ENCODE peak calls at places on chromosomes 6 and 20, in ten cellular contexts. One of them, this sample, is unnamed.

GRCh38 chr20:58650181-58650775 is 805 bp upstream of the STX16 start:
- DNase-seq in T1000: no peak
- DNase-seq in upper lobe of right lung: peak
- DNase-seq in heart left ventricle: peak
- DNase-seq in stimulated activated CD4-positive, alpha-beta T cell treated with anti-CD3 and anti-CD28 coated beads, TNF-alpha, amount 100 ng/mL, for 1 hour: peak
- DNase-seq in activated T-helper 1 cell treated with anti-CD3 and anti-CD28 coated beads, Interleukin-2, amount 50 U/mL, for 16 hours: no peak
- DNase-seq in GM12892: peak
- DNase-seq in HEK293T: no peak
- DNase-seq in GM23248: peak
- DNase-seq in HTR-8/SVneo: no peak
- DNase-seq in this sample: no peak

GRCh38 chr6:151330130-151330715 is 61.1 kb downstream of the ZBTB2 start:
- DNase-seq in T1000: no peak
- DNase-seq in upper lobe of right lung: no peak
- DNase-seq in heart left ventricle: no peak
- DNase-seq in stimulated activated CD4-positive, alpha-beta T cell treated with anti-CD3 and anti-CD28 coated beads, TNF-alpha, amount 100 ng/mL, for 1 hour: no peak
- DNase-seq in activated T-helper 1 cell treated with anti-CD3 and anti-CD28 coated beads, Interleukin-2, amount 50 U/mL, for 16 hours: no peak
- DNase-seq in GM12892: no peak
- DNase-seq in HEK293T: no peak
- DNase-seq in GM23248: peak
- DNase-seq in HTR-8/SVneo: no peak
- DNase-seq in this sample: no peak

GRCh38 chr6:44446626-44447297 is 59.3 kb downstream of the CDC5L start:
- DNase-seq in T1000: no peak
- DNase-seq in upper lobe of right lung: no peak
- DNase-seq in heart left ventricle: no peak
- DNase-seq in stimulated activated CD4-positive, alpha-beta T cell treated with anti-CD3 and anti-CD28 coated beads, TNF-alpha, amount 100 ng/mL, for 1 hour: no peak
- DNase-seq in activated T-helper 1 cell treated with anti-CD3 and anti-CD28 coated beads, Interleukin-2, amount 50 U/mL, for 16 hours: no peak
- DNase-seq in GM12892: no peak
- DNase-seq in HEK293T: no peak
- DNase-seq in GM23248: peak
- DNase-seq in HTR-8/SVneo: no peak
- DNase-seq in this sample: no peak

GRCh38 chr6:11496152-11497060 is 41.1 kb upstream of the TMEM170B start:
- DNase-seq in T1000: peak
- DNase-seq in upper lobe of right lung: no peak
- DNase-seq in heart left ventricle: peak
- DNase-seq in stimulated activated CD4-positive, alpha-beta T cell treated with anti-CD3 and anti-CD28 coated beads, TNF-alpha, amount 100 ng/mL, for 1 hour: peak
- DNase-seq in activated T-helper 1 cell treated with anti-CD3 and anti-CD28 coated beads, Interleukin-2, amount 50 U/mL, for 16 hours: no peak
- DNase-seq in GM12892: peak
- DNase-seq in HEK293T: peak
- DNase-seq in GM23248: peak
- DNase-seq in HTR-8/SVneo: peak
- DNase-seq in this sample: peak

GRCh38 chr6:132190097-132190814 is 211.0 kb downstream of the MOXD1 start:
- DNase-seq in T1000: no peak
- DNase-seq in upper lobe of right lung: no peak
- DNase-seq in heart left ventricle: no peak
- DNase-seq in stimulated activated CD4-positive, alpha-beta T cell treated with anti-CD3 and anti-CD28 coated beads, TNF-alpha, amount 100 ng/mL, for 1 hour: no peak
- DNase-seq in activated T-helper 1 cell treated with anti-CD3 and anti-CD28 coated beads, Interleukin-2, amount 50 U/mL, for 16 hours: no peak
- DNase-seq in GM12892: no peak
- DNase-seq in HEK293T: no peak
- DNase-seq in GM23248: peak
- DNase-seq in HTR-8/SVneo: no peak
- DNase-seq in this sample: no peak

GRCh38 chr6:16698988-16699868 is 62.0 kb downstream of the ATXN1 start:
- DNase-seq in T1000: no peak
- DNase-seq in upper lobe of right lung: no peak
- DNase-seq in heart left ventricle: no peak
- DNase-seq in stimulated activated CD4-positive, alpha-beta T cell treated with anti-CD3 and anti-CD28 coated beads, TNF-alpha, amount 100 ng/mL, for 1 hour: no peak
- DNase-seq in activated T-helper 1 cell treated with anti-CD3 and anti-CD28 coated beads, Interleukin-2, amount 50 U/mL, for 16 hours: no peak
- DNase-seq in GM12892: no peak
- DNase-seq in HEK293T: no peak
- DNase-seq in GM23248: peak
- DNase-seq in HTR-8/SVneo: no peak
- DNase-seq in this sample: no peak

GRCh38 chr6:108114861-108115597 is 40.5 kb upstream of the OSTM1 start:
- DNase-seq in T1000: no peak
- DNase-seq in upper lobe of right lung: peak
- DNase-seq in heart left ventricle: peak
- DNase-seq in stimulated activated CD4-positive, alpha-beta T cell treated with anti-CD3 and anti-CD28 coated beads, TNF-alpha, amount 100 ng/mL, for 1 hour: no peak
- DNase-seq in activated T-helper 1 cell treated with anti-CD3 and anti-CD28 coated beads, Interleukin-2, amount 50 U/mL, for 16 hours: no peak
- DNase-seq in GM12892: no peak
- DNase-seq in HEK293T: no peak
- DNase-seq in GM23248: peak
- DNase-seq in HTR-8/SVneo: no peak
- DNase-seq in this sample: no peak

GRCh38 chr20:47029845-47030244 is 135.2 kb downstream of the EYA2 start:
- DNase-seq in T1000: no peak
- DNase-seq in upper lobe of right lung: no peak
- DNase-seq in heart left ventricle: no peak
- DNase-seq in stimulated activated CD4-positive, alpha-beta T cell treated with anti-CD3 and anti-CD28 coated beads, TNF-alpha, amount 100 ng/mL, for 1 hour: no peak
- DNase-seq in activated T-helper 1 cell treated with anti-CD3 and anti-CD28 coated beads, Interleukin-2, amount 50 U/mL, for 16 hours: no peak
- DNase-seq in GM12892: no peak
- DNase-seq in HEK293T: no peak
- DNase-seq in GM23248: no peak
- DNase-seq in HTR-8/SVneo: no peak
- DNase-seq in this sample: no peak

GRCh38 chr6:163579111-163579879 is 164.8 kb downstream of the QKI start:
- DNase-seq in T1000: no peak
- DNase-seq in upper lobe of right lung: peak
- DNase-seq in heart left ventricle: peak
- DNase-seq in stimulated activated CD4-positive, alpha-beta T cell treated with anti-CD3 and anti-CD28 coated beads, TNF-alpha, amount 100 ng/mL, for 1 hour: no peak
- DNase-seq in activated T-helper 1 cell treated with anti-CD3 and anti-CD28 coated beads, Interleukin-2, amount 50 U/mL, for 16 hours: no peak
- DNase-seq in GM12892: no peak
- DNase-seq in HEK293T: no peak
- DNase-seq in GM23248: peak
- DNase-seq in HTR-8/SVneo: no peak
- DNase-seq in this sample: no peak

GRCh38 chr6:31178143-31179041 is 7.9 kb upstream of the POU5F1 start:
- DNase-seq in T1000: no peak
- DNase-seq in upper lobe of right lung: no peak
- DNase-seq in heart left ventricle: no peak
- DNase-seq in stimulated activated CD4-positive, alpha-beta T cell treated with anti-CD3 and anti-CD28 coated beads, TNF-alpha, amount 100 ng/mL, for 1 hour: no peak
- DNase-seq in activated T-helper 1 cell treated with anti-CD3 and anti-CD28 coated beads, Interleukin-2, amount 50 U/mL, for 16 hours: no peak
- DNase-seq in GM12892: no peak
- DNase-seq in HEK293T: no peak
- DNase-seq in GM23248: no peak
- DNase-seq in HTR-8/SVneo: no peak
- DNase-seq in this sample: no peak

GRCh38 chr6:157013649-157014365 is 236.6 kb downstream of the ARID1B start:
- DNase-seq in T1000: no peak
- DNase-seq in upper lobe of right lung: no peak
- DNase-seq in heart left ventricle: no peak
- DNase-seq in stimulated activated CD4-positive, alpha-beta T cell treated with anti-CD3 and anti-CD28 coated beads, TNF-alpha, amount 100 ng/mL, for 1 hour: no peak
- DNase-seq in activated T-helper 1 cell treated with anti-CD3 and anti-CD28 coated beads, Interleukin-2, amount 50 U/mL, for 16 hours: no peak
- DNase-seq in GM12892: no peak
- DNase-seq in HEK293T: no peak
- DNase-seq in GM23248: no peak
- DNase-seq in HTR-8/SVneo: no peak
- DNase-seq in this sample: no peak

GRCh38 chr6:40358473-40359460 is 228.4 kb downstream of the LRFN2 start:
- DNase-seq in T1000: no peak
- DNase-seq in upper lobe of right lung: no peak
- DNase-seq in heart left ventricle: no peak
- DNase-seq in stimulated activated CD4-positive, alpha-beta T cell treated with anti-CD3 and anti-CD28 coated beads, TNF-alpha, amount 100 ng/mL, for 1 hour: no peak
- DNase-seq in activated T-helper 1 cell treated with anti-CD3 and anti-CD28 coated beads, Interleukin-2, amount 50 U/mL, for 16 hours: no peak
- DNase-seq in GM12892: no peak
- DNase-seq in HEK293T: peak
- DNase-seq in GM23248: no peak
- DNase-seq in HTR-8/SVneo: no peak
- DNase-seq in this sample: peak

GRCh38 chr6:169244684-169245383 is 8.8 kb downstream of the THBS2 start:
- DNase-seq in T1000: no peak
- DNase-seq in upper lobe of right lung: no peak
- DNase-seq in heart left ventricle: no peak
- DNase-seq in stimulated activated CD4-positive, alpha-beta T cell treated with anti-CD3 and anti-CD28 coated beads, TNF-alpha, amount 100 ng/mL, for 1 hour: no peak
- DNase-seq in activated T-helper 1 cell treated with anti-CD3 and anti-CD28 coated beads, Interleukin-2, amount 50 U/mL, for 16 hours: no peak
- DNase-seq in GM12892: no peak
- DNase-seq in HEK293T: no peak
- DNase-seq in GM23248: no peak
- DNase-seq in HTR-8/SVneo: no peak
- DNase-seq in this sample: no peak

GRCh38 chr6:123829302-123829953 is 25.8 kb downstream of the NKAIN2 start:
- DNase-seq in T1000: no peak
- DNase-seq in upper lobe of right lung: no peak
- DNase-seq in heart left ventricle: no peak
- DNase-seq in stimulated activated CD4-positive, alpha-beta T cell treated with anti-CD3 and anti-CD28 coated beads, TNF-alpha, amount 100 ng/mL, for 1 hour: no peak
- DNase-seq in activated T-helper 1 cell treated with anti-CD3 and anti-CD28 coated beads, Interleukin-2, amount 50 U/mL, for 16 hours: no peak
- DNase-seq in GM12892: no peak
- DNase-seq in HEK293T: no peak
- DNase-seq in GM23248: peak
- DNase-seq in HTR-8/SVneo: no peak
- DNase-seq in this sample: no peak

GRCh38 chr6:38688579-38689087 is 14.3 kb downstream of the GLO1 start:
- DNase-seq in T1000: no peak
- DNase-seq in upper lobe of right lung: no peak
- DNase-seq in heart left ventricle: peak
- DNase-seq in stimulated activated CD4-positive, alpha-beta T cell treated with anti-CD3 and anti-CD28 coated beads, TNF-alpha, amount 100 ng/mL, for 1 hour: no peak
- DNase-seq in activated T-helper 1 cell treated with anti-CD3 and anti-CD28 coated beads, Interleukin-2, amount 50 U/mL, for 16 hours: no peak
- DNase-seq in GM12892: no peak
- DNase-seq in HEK293T: no peak
- DNase-seq in GM23248: no peak
- DNase-seq in HTR-8/SVneo: no peak
- DNase-seq in this sample: no peak

GRCh38 chr6:105209950-105210706 is 30.3 kb upstream of the POPDC3 start:
- DNase-seq in T1000: peak
- DNase-seq in upper lobe of right lung: no peak
- DNase-seq in heart left ventricle: no peak
- DNase-seq in stimulated activated CD4-positive, alpha-beta T cell treated with anti-CD3 and anti-CD28 coated beads, TNF-alpha, amount 100 ng/mL, for 1 hour: no peak
- DNase-seq in activated T-helper 1 cell treated with anti-CD3 and anti-CD28 coated beads, Interleukin-2, amount 50 U/mL, for 16 hours: no peak
- DNase-seq in GM12892: no peak
- DNase-seq in HEK293T: no peak
- DNase-seq in GM23248: peak
- DNase-seq in HTR-8/SVneo: no peak
- DNase-seq in this sample: no peak

GRCh38 chr6:159988983-159989454 is 20.1 kb downstream of the IGF2R start:
- DNase-seq in T1000: no peak
- DNase-seq in upper lobe of right lung: no peak
- DNase-seq in heart left ventricle: no peak
- DNase-seq in stimulated activated CD4-positive, alpha-beta T cell treated with anti-CD3 and anti-CD28 coated beads, TNF-alpha, amount 100 ng/mL, for 1 hour: no peak
- DNase-seq in activated T-helper 1 cell treated with anti-CD3 and anti-CD28 coated beads, Interleukin-2, amount 50 U/mL, for 16 hours: no peak
- DNase-seq in GM12892: no peak
- DNase-seq in HEK293T: no peak
- DNase-seq in GM23248: peak
- DNase-seq in HTR-8/SVneo: peak
- DNase-seq in this sample: no peak

GRCh38 chr6:145138469-145139185 is 596.7 kb downstream of the EPM2A start:
- DNase-seq in T1000: no peak
- DNase-seq in upper lobe of right lung: no peak
- DNase-seq in heart left ventricle: no peak
- DNase-seq in stimulated activated CD4-positive, alpha-beta T cell treated with anti-CD3 and anti-CD28 coated beads, TNF-alpha, amount 100 ng/mL, for 1 hour: no peak
- DNase-seq in activated T-helper 1 cell treated with anti-CD3 and anti-CD28 coated beads, Interleukin-2, amount 50 U/mL, for 16 hours: no peak
- DNase-seq in GM12892: no peak
- DNase-seq in HEK293T: no peak
- DNase-seq in GM23248: no peak
- DNase-seq in HTR-8/SVneo: no peak
- DNase-seq in this sample: no peak

GRCh38 chr20:11000416-11000815 is 326.6 kb upstream of the JAG1 start:
- DNase-seq in T1000: no peak
- DNase-seq in upper lobe of right lung: no peak
- DNase-seq in heart left ventricle: no peak
- DNase-seq in stimulated activated CD4-positive, alpha-beta T cell treated with anti-CD3 and anti-CD28 coated beads, TNF-alpha, amount 100 ng/mL, for 1 hour: no peak
- DNase-seq in activated T-helper 1 cell treated with anti-CD3 and anti-CD28 coated beads, Interleukin-2, amount 50 U/mL, for 16 hours: no peak
- DNase-seq in GM12892: no peak
- DNase-seq in HEK293T: no peak
- DNase-seq in GM23248: no peak
- DNase-seq in HTR-8/SVneo: no peak
- DNase-seq in this sample: no peak

GRCh38 chr6:136225496-136225895 is 24.6 kb downstream of the MTFR2 start:
- DNase-seq in T1000: no peak
- DNase-seq in upper lobe of right lung: no peak
- DNase-seq in heart left ventricle: no peak
- DNase-seq in stimulated activated CD4-positive, alpha-beta T cell treated with anti-CD3 and anti-CD28 coated beads, TNF-alpha, amount 100 ng/mL, for 1 hour: no peak
- DNase-seq in activated T-helper 1 cell treated with anti-CD3 and anti-CD28 coated beads, Interleukin-2, amount 50 U/mL, for 16 hours: no peak
- DNase-seq in GM12892: no peak
- DNase-seq in HEK293T: no peak
- DNase-seq in GM23248: peak
- DNase-seq in HTR-8/SVneo: no peak
- DNase-seq in this sample: no peak

GRCh38 chr6:153043719-153044118 is 41.2 kb upstream of the MTRF1L start:
- DNase-seq in T1000: no peak
- DNase-seq in upper lobe of right lung: no peak
- DNase-seq in heart left ventricle: no peak
- DNase-seq in stimulated activated CD4-positive, alpha-beta T cell treated with anti-CD3 and anti-CD28 coated beads, TNF-alpha, amount 100 ng/mL, for 1 hour: no peak
- DNase-seq in activated T-helper 1 cell treated with anti-CD3 and anti-CD28 coated beads, Interleukin-2, amount 50 U/mL, for 16 hours: no peak
- DNase-seq in GM12892: no peak
- DNase-seq in HEK293T: no peak
- DNase-seq in GM23248: no peak
- DNase-seq in HTR-8/SVneo: no peak
- DNase-seq in this sample: no peak

GRCh38 chr6:14159090-14159489 is 41.5 kb downstream of the CD83 start:
- DNase-seq in T1000: no peak
- DNase-seq in upper lobe of right lung: no peak
- DNase-seq in heart left ventricle: no peak
- DNase-seq in stimulated activated CD4-positive, alpha-beta T cell treated with anti-CD3 and anti-CD28 coated beads, TNF-alpha, amount 100 ng/mL, for 1 hour: no peak
- DNase-seq in activated T-helper 1 cell treated with anti-CD3 and anti-CD28 coated beads, Interleukin-2, amount 50 U/mL, for 16 hours: no peak
- DNase-seq in GM12892: no peak
- DNase-seq in HEK293T: no peak
- DNase-seq in GM23248: no peak
- DNase-seq in HTR-8/SVneo: no peak
- DNase-seq in this sample: no peak

GRCh38 chr6:157774153-157775135 is 48.6 kb upstream of the SNX9 start:
- DNase-seq in T1000: no peak
- DNase-seq in upper lobe of right lung: no peak
- DNase-seq in heart left ventricle: no peak
- DNase-seq in stimulated activated CD4-positive, alpha-beta T cell treated with anti-CD3 and anti-CD28 coated beads, TNF-alpha, amount 100 ng/mL, for 1 hour: no peak
- DNase-seq in activated T-helper 1 cell treated with anti-CD3 and anti-CD28 coated beads, Interleukin-2, amount 50 U/mL, for 16 hours: no peak
- DNase-seq in GM12892: no peak
- DNase-seq in HEK293T: peak
- DNase-seq in GM23248: no peak
- DNase-seq in HTR-8/SVneo: peak
- DNase-seq in this sample: no peak

GRCh38 chr6:2502096-2502997 is 248.4 kb downstream of the MYLK4 start:
- DNase-seq in T1000: no peak
- DNase-seq in upper lobe of right lung: no peak
- DNase-seq in heart left ventricle: no peak
- DNase-seq in stimulated activated CD4-positive, alpha-beta T cell treated with anti-CD3 and anti-CD28 coated beads, TNF-alpha, amount 100 ng/mL, for 1 hour: no peak
- DNase-seq in activated T-helper 1 cell treated with anti-CD3 and anti-CD28 coated beads, Interleukin-2, amount 50 U/mL, for 16 hours: no peak
- DNase-seq in GM12892: no peak
- DNase-seq in HEK293T: no peak
- DNase-seq in GM23248: no peak
- DNase-seq in HTR-8/SVneo: peak
- DNase-seq in this sample: no peak

GRCh38 chr6:116126032-116126431 is at the start of gene COL10A1:
- DNase-seq in T1000: no peak
- DNase-seq in upper lobe of right lung: no peak
- DNase-seq in heart left ventricle: no peak
- DNase-seq in stimulated activated CD4-positive, alpha-beta T cell treated with anti-CD3 and anti-CD28 coated beads, TNF-alpha, amount 100 ng/mL, for 1 hour: no peak
- DNase-seq in activated T-helper 1 cell treated with anti-CD3 and anti-CD28 coated beads, Interleukin-2, amount 50 U/mL, for 16 hours: no peak
- DNase-seq in GM12892: no peak
- DNase-seq in HEK293T: no peak
- DNase-seq in GM23248: no peak
- DNase-seq in HTR-8/SVneo: no peak
- DNase-seq in this sample: no peak

GRCh38 chr6:160462551-160463109 is 114.5 kb downstream of the SLC22A3 start:
- DNase-seq in T1000: no peak
- DNase-seq in upper lobe of right lung: no peak
- DNase-seq in heart left ventricle: no peak
- DNase-seq in stimulated activated CD4-positive, alpha-beta T cell treated with anti-CD3 and anti-CD28 coated beads, TNF-alpha, amount 100 ng/mL, for 1 hour: no peak
- DNase-seq in activated T-helper 1 cell treated with anti-CD3 and anti-CD28 coated beads, Interleukin-2, amount 50 U/mL, for 16 hours: no peak
- DNase-seq in GM12892: peak
- DNase-seq in HEK293T: no peak
- DNase-seq in GM23248: peak
- DNase-seq in HTR-8/SVneo: peak
- DNase-seq in this sample: peak

GRCh38 chr6:35727206-35727934 is 9.5 kb upstream of the ARMC12 start:
- DNase-seq in T1000: peak
- DNase-seq in upper lobe of right lung: peak
- DNase-seq in heart left ventricle: peak
- DNase-seq in stimulated activated CD4-positive, alpha-beta T cell treated with anti-CD3 and anti-CD28 coated beads, TNF-alpha, amount 100 ng/mL, for 1 hour: no peak
- DNase-seq in activated T-helper 1 cell treated with anti-CD3 and anti-CD28 coated beads, Interleukin-2, amount 50 U/mL, for 16 hours: no peak
- DNase-seq in GM12892: peak
- DNase-seq in HEK293T: peak
- DNase-seq in GM23248: peak
- DNase-seq in HTR-8/SVneo: peak
- DNase-seq in this sample: no peak

GRCh38 chr20:57679113-57679512 is 30.7 kb downstream of the PMEPA1 start:
- DNase-seq in T1000: no peak
- DNase-seq in upper lobe of right lung: no peak
- DNase-seq in heart left ventricle: no peak
- DNase-seq in stimulated activated CD4-positive, alpha-beta T cell treated with anti-CD3 and anti-CD28 coated beads, TNF-alpha, amount 100 ng/mL, for 1 hour: no peak
- DNase-seq in activated T-helper 1 cell treated with anti-CD3 and anti-CD28 coated beads, Interleukin-2, amount 50 U/mL, for 16 hours: no peak
- DNase-seq in GM12892: no peak
- DNase-seq in HEK293T: no peak
- DNase-seq in GM23248: no peak
- DNase-seq in HTR-8/SVneo: no peak
- DNase-seq in this sample: no peak